ENCODE peak calls at places on chromosomes 5 and 9, in four cellular contexts. One of them, this sample, is unnamed.

GRCh38 chr5:133385346-133385745 is 227.0 kb downstream of the FSTL4 start:
- DNase-seq in GM03348: no peak
- DNase-seq in EL: no peak
- DNase-seq in fibroblast of the aortic adventitia: no peak
- DNase-seq in this sample: no peak

GRCh38 chr9:13942695-13943094 is 371.2 kb downstream of the NFIB start:
- DNase-seq in GM03348: peak; percentile 73
- DNase-seq in EL: peak; percentile 91
- DNase-seq in fibroblast of the aortic adventitia: peak; percentile 97
- DNase-seq in this sample: no peak

GRCh38 chr9:111455638-111456037 is 28.5 kb downstream of the ECPAS start:
- DNase-seq in GM03348: no peak
- DNase-seq in EL: no peak
- DNase-seq in fibroblast of the aortic adventitia: no peak
- DNase-seq in this sample: no peak

GRCh38 chr9:89387970-89388867 is 69.9 kb downstream of the SECISBP2 start:
- DNase-seq in GM03348: peak; percentile 91
- DNase-seq in EL: peak; percentile 46
- DNase-seq in fibroblast of the aortic adventitia: peak; percentile 80
- DNase-seq in this sample: no peak

GRCh38 chr5:139571966-139572365 is 10.8 kb downstream of the UBE2D2 start:
- DNase-seq in GM03348: no peak
- DNase-seq in EL: no peak
- DNase-seq in fibroblast of the aortic adventitia: peak; percentile 63
- DNase-seq in this sample: no peak

GRCh38 chr5:142568271-142568995 is 117.5 kb downstream of the FGF1 start:
- DNase-seq in GM03348: no peak
- DNase-seq in EL: no peak
- DNase-seq in fibroblast of the aortic adventitia: peak; percentile 41
- DNase-seq in this sample: no peak

GRCh38 chr9:36903541-36904435 is 130.3 kb downstream of the PAX5 start:
- DNase-seq in GM03348: no peak
- DNase-seq in EL: peak; percentile 72
- DNase-seq in fibroblast of the aortic adventitia: peak; percentile 77
- DNase-seq in this sample: no peak

GRCh38 chr5:141840295-141840812 is 37.9 kb downstream of the PCDH1 start:
- DNase-seq in GM03348: no peak
- DNase-seq in EL: no peak
- DNase-seq in fibroblast of the aortic adventitia: no peak
- DNase-seq in this sample: no peak

GRCh38 chr5:142561029-142561428 is 124.9 kb downstream of the FGF1 start:
- DNase-seq in GM03348: peak; percentile 17
- DNase-seq in EL: no peak
- DNase-seq in fibroblast of the aortic adventitia: peak; percentile 39
- DNase-seq in this sample: no peak

GRCh38 chr5:138843789-138844461 is 31.2 kb downstream of the LRRTM2 start:
- DNase-seq in GM03348: peak; percentile 36
- DNase-seq in EL: no peak
- DNase-seq in fibroblast of the aortic adventitia: peak; percentile 77
- DNase-seq in this sample: no peak

GRCh38 chr9:98191210-98191609 is 1.2 kb downstream of the CORO2A start:
- DNase-seq in GM03348: no peak
- DNase-seq in EL: no peak
- DNase-seq in fibroblast of the aortic adventitia: no peak
- DNase-seq in this sample: no peak

GRCh38 chr9:114551750-114552685 is 35.6 kb upstream of the ATP6V1G1 start:
- DNase-seq in GM03348: peak; percentile 94
- DNase-seq in EL: peak; percentile 98
- DNase-seq in fibroblast of the aortic adventitia: peak; percentile 95
- DNase-seq in this sample: peak; percentile 50

GRCh38 chr9:127123239-127123935 is 952 bp upstream of the ANGPTL2 start:
- DNase-seq in GM03348: no peak
- DNase-seq in EL: no peak
- DNase-seq in fibroblast of the aortic adventitia: peak; percentile 32
- DNase-seq in this sample: no peak

GRCh38 chr5:98769256-98770157 is 4.0 kb upstream of the RGMB start:
- DNase-seq in GM03348: peak; percentile 77
- DNase-seq in EL: peak; percentile 80
- DNase-seq in fibroblast of the aortic adventitia: peak; percentile 56
- DNase-seq in this sample: peak; percentile 21

GRCh38 chr5:176541338-176542134 is 4.3 kb upstream of the RNF44 start:
- DNase-seq in GM03348: peak; percentile 42
- DNase-seq in EL: no peak
- DNase-seq in fibroblast of the aortic adventitia: no peak
- DNase-seq in this sample: peak; percentile 27

GRCh38 chr5:157670662-157671591 is at the start of gene C5orf52:
- DNase-seq in GM03348: peak; percentile 65
- DNase-seq in EL: peak; percentile 44
- DNase-seq in fibroblast of the aortic adventitia: peak; percentile 21
- DNase-seq in this sample: peak; percentile 34

GRCh38 chr9:85016389-85016997 is 347.0 kb downstream of the NTRK2 start:
- DNase-seq in GM03348: no peak
- DNase-seq in EL: no peak
- DNase-seq in fibroblast of the aortic adventitia: no peak
- DNase-seq in this sample: no peak

GRCh38 chr5:94693043-94693822 is 74.8 kb downstream of the SLF1 start:
- DNase-seq in GM03348: peak; percentile 46
- DNase-seq in EL: peak; percentile 93
- DNase-seq in fibroblast of the aortic adventitia: peak; percentile 87
- DNase-seq in this sample: peak; percentile 45

GRCh38 chr5:163993126-163993525 is 487.7 kb downstream of the MAT2B start:
- DNase-seq in GM03348: no peak
- DNase-seq in EL: no peak
- DNase-seq in fibroblast of the aortic adventitia: no peak
- DNase-seq in this sample: no peak

GRCh38 chr9:19493174-19493811 is 84.5 kb downstream of the ACER2 start:
- DNase-seq in GM03348: peak; percentile 84
- DNase-seq in EL: peak; percentile 59
- DNase-seq in fibroblast of the aortic adventitia: peak; percentile 91
- DNase-seq in this sample: peak; percentile 57

This sample was measured in NCI-H2227 treated with DMSO at 0.1 percent for 48 hours.